ENCODE peak calls at places on chromosomes 1 and 21, in six cellular contexts. M is IMR-90, B is HEK293T, Z is GM12878, X is HepG2, I is K562. W is an unnamed sample.

GRCh38 chr1:98044071-98044697 is 123.3 kb upstream of the DPYD start:
- DNase-seq in M (no peak), B (no peak), Z (no peak), X (no peak), I (no peak), W (no peak)

GRCh38 chr1:92698932-92699331 is 86.0 kb downstream of the EVI5 start:
- DNase-seq in M (no peak), B (no peak), Z (no peak), X (no peak), I (no peak), W (no peak)

GRCh38 chr21:15788847-15789548 is 59.2 kb downstream of the USP25 start:
- DNase-seq in M (peak; percentile 33), B (no peak), Z (no peak), X (no peak), I (no peak), W (no peak)

GRCh38 chr1:15510611-15511405 is 13.2 kb downstream of the CASP9 start:
- DNase-seq in M (peak; percentile 16), B (no peak), Z (no peak), X (no peak), I (no peak), W (no peak)

GRCh38 chr21:43974791-43975468 is 37.2 kb upstream of the TRAPPC10 start:
- DNase-seq in M (no peak), B (no peak), Z (no peak), X (no peak), I (no peak), W (no peak)

GRCh38 chr1:15075812-15076211 is 77.7 kb upstream of the TMEM51 start:
- DNase-seq in M (no peak), B (no peak), Z (no peak), X (no peak), I (no peak), W (no peak)

GRCh38 chr1:25676488-25676887 is 59.9 kb downstream of the MAN1C1 start:
- DNase-seq in M (peak; percentile 46), B (no peak), Z (no peak), X (no peak), I (no peak), W (no peak)

GRCh38 chr1:156821801-156822200 is 5.2 kb upstream of the SH2D2A start:
- DNase-seq in M (peak; percentile 68), B (no peak), Z (no peak), X (no peak), I (no peak), W (no peak)

GRCh38 chr1:165384016-165384415 is 27.5 kb upstream of the LMX1A start:
- DNase-seq in M (no peak), B (no peak), Z (no peak), X (no peak), I (no peak), W (no peak)

GRCh38 chr1:91635763-91636162 is 135.1 kb downstream of the CDC7 start:
- DNase-seq in M (no peak), B (no peak), Z (no peak), X (no peak), I (no peak), W (no peak)

GRCh38 chr1:81780705-81781454 is 19.9 kb upstream of the ADGRL2 start:
- DNase-seq in M (no peak), B (no peak), Z (no peak), X (no peak), I (no peak), W (no peak)

GRCh38 chr1:147202576-147202975 is 22.6 kb downstream of the FMO5 start:
- DNase-seq in M (peak; percentile 21), B (no peak), Z (no peak), X (no peak), I (no peak), W (no peak)

GRCh38 chr1:60196026-60196425 is 122.5 kb upstream of the C1orf87 start:
- DNase-seq in M (no peak), B (no peak), Z (no peak), X (no peak), I (no peak), W (no peak)
- TF ChIP-seq BHLHE40 in M (no peak), B (no peak), Z (no peak), X (no peak), I (no peak), W (no peak)

GRCh38 chr1:19866029-19866428 is 16.2 kb upstream of the OTUD3 start:
- DNase-seq in M (no peak), B (no peak), Z (no peak), X (no peak), I (no peak), W (no peak)

GRCh38 chr1:19861842-19862530 is 20.2 kb upstream of the OTUD3 start:
- DNase-seq in M (no peak), B (no peak), Z (no peak), X (no peak), I (no peak), W (no peak)

GRCh38 chr1:19862944-19863343 is 19.3 kb upstream of the OTUD3 start:
- DNase-seq in M (no peak), B (no peak), Z (no peak), X (no peak), I (no peak), W (no peak)

GRCh38 chr1:19864304-19865160 is 17.7 kb upstream of the OTUD3 start:
- DNase-seq in M (no peak), B (no peak), Z (no peak), X (no peak), I (no peak), W (no peak)

DNA sequence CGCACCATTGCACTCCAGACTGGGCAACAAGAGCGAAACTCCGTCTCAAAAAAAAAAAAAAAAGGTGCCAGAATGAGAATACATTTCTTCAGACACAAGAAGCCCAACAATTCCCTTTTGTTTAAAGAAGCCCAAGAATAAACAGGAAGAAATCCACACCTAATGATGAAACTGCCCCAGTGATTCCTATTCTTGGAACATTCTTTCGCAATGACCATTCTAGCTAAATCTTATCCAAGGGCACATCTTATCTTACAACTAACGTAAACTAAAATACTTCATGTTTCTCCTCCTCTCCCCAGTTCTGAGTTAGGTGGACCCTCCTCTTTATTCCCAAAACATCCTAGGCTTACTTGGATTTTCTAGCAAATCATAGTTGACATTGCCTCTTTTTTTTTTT is 18.4 kb upstream of the OTUD3 start:
- DNase-seq in M (peak; percentile 73), B (no peak), Z (no peak), X (no peak), I (no peak), W (no peak)
- TF ChIP-seq BHLHE40 in M (no peak), B (no peak), Z (no peak), X (no peak), I (no peak), W (no peak)

GRCh38 chr1:61254629-61255323 is 172.4 kb downstream of the NFIA start:
- DNase-seq in M (peak; percentile 18), B (no peak), Z (no peak), X (no peak), I (no peak), W (no peak)

GRCh38 chr1:61247881-61248752 is 165.8 kb downstream of the NFIA start:
- DNase-seq in M (no peak), B (no peak), Z (no peak), X (no peak), I (no peak), W (no peak)

GRCh38 chr1:61255324-61255703 is 173.0 kb downstream of the NFIA start:
- DNase-seq in M (no peak), B (no peak), Z (no peak), X (no peak), I (no peak), W (no peak)

GRCh38 chr1:61253912-61254628 is 171.7 kb downstream of the NFIA start:
- DNase-seq in M (no peak), B (no peak), Z (no peak), X (no peak), I (no peak), W (no peak)

DNA sequence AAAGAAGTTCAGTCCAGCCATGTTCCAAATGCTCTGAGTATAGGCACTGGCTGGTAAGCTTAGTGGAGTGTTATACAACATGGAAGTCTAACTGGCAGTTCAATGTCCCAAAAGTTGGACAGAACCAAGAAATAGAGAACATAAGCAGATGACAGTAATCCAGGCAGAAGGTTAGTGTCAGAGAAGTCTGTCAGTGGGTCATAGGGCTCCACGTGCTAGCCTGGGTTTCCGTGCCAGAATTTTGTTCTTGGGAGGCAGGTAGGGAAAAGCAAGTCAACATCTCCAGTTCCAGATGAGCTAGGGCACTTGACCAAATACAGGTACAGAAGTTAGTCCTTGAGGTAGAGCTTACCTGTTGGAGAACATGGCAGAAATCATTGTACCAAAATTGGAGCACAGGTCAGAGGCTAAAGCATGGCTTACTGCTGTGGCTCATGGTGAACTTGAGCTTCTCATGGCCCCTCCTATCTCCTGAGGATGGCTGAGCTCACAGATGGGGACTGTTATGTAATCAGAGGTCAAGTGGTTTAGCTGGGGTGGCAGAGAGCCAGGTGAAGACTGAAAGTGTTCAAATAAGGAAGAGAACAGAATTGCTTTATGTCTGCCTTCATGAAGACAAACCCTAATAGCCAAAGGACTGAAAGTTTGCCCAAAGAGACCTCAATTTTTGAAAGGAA is 170.8 kb downstream of the NFIA start:
- DNase-seq in M (peak; percentile 17), B (no peak), Z (no peak), X (peak; percentile 66), I (peak; percentile 87), W (peak; percentile 78)
- TF ChIP-seq BHLHE40 in M (no peak), B (no peak), Z (no peak), X (no peak), I (no peak), W (no peak)

DNA sequence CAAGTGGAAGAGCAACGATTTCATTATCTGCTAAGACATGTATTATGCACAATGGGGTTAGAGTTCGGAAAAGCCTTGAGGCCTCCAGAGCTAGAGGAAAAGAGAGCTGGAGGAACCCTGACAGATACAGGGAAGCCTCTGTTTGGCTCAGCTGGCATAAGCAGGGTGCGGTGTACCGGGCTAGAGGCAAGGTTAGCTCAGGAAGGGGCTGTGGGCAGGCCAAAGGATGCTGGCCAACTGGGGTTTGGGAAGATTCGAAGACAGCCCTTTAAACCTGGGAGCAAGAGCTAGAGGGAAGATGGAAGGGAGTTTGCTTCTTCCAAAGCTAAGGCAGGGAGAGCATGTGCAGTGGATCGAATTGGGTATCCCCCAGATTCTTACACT is 107.6 kb upstream of the TLR5 start:
- DNase-seq in M (no peak), B (no peak), Z (no peak), X (no peak), I (no peak), W (no peak)
- TF ChIP-seq BHLHE40 in M (no peak), B (no peak), Z (no peak), X (no peak), I (no peak), W (no peak)

GRCh38 chr21:37184784-37185593 is 82.1 kb downstream of the VPS26C start:
- DNase-seq in M (no peak), B (no peak), Z (no peak), X (no peak), I (no peak), W (no peak)

GRCh38 chr21:37183749-37184148 is 83.4 kb downstream of the VPS26C start:
- DNase-seq in M (no peak), B (no peak), Z (no peak), X (no peak), I (no peak), W (no peak)

GRCh38 chr21:37181059-37181458 is 86.1 kb downstream of the VPS26C start:
- DNase-seq in M (peak; percentile 47), B (no peak), Z (no peak), X (no peak), I (no peak), W (no peak)

GRCh38 chr21:37186983-37187382 is 80.2 kb downstream of the VPS26C start:
- DNase-seq in M (no peak), B (no peak), Z (no peak), X (no peak), I (no peak), W (no peak)

DNA sequence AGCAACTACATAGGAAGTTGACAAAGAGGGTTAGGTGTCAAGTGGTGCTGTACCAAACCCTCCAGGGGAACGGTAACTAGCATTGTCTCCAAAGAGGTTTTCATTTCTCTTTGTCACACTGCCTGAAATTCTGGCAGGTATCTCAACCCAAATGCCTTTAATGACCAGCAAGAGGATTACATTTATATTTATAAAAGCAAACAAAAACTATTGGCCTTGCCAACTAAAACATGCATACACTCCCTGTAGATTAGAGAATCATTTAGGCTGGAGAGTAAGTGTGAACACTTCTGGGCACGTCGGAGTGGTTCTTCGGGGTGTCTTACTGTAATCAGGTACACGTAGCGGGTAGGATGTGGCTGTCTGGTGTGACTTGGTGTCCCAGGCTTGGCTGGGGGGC is 84.9 kb downstream of the VPS26C start:
- DNase-seq in M (no peak), B (no peak), Z (no peak), X (no peak), I (no peak), W (no peak)
- TF ChIP-seq BHLHE40 in M (no peak), B (no peak), Z (no peak), X (no peak), I (no peak), W (no peak)